ENCODE peak calls at places on chromosomes 13 and 19, in ten cellular contexts. One of them, this sample, is unnamed.

GRCh38 chr19:1412323-1412923 is 5.0 kb downstream of the DAZAP1 start:
- DNase-seq in tibial nerve: no peak
- DNase-seq in cardiac fibroblast: no peak
- DNase-seq in progenitor cell of endocrine pancreas: no peak
- DNase-seq in neural crest cell: no peak
- DNase-seq in choroid plexus epithelial cell: no peak
- DNase-seq in GM20000: no peak
- DNase-seq in cardiac muscle cell: no peak
- DNase-seq in tibial artery: no peak
- DNase-seq in NB4: no peak
- DNase-seq in this sample: no peak

GRCh38 chr19:343451-343931 is 1.1 kb downstream of the MIER2 start:
- DNase-seq in tibial nerve: no peak
- DNase-seq in cardiac fibroblast: peak
- DNase-seq in progenitor cell of endocrine pancreas: no peak
- DNase-seq in neural crest cell: no peak
- DNase-seq in choroid plexus epithelial cell: peak
- DNase-seq in GM20000: no peak
- DNase-seq in cardiac muscle cell: no peak
- DNase-seq in tibial artery: no peak
- DNase-seq in NB4: no peak
- DNase-seq in this sample: no peak

GRCh38 chr19:20233105-20233504 is 66.1 kb downstream of the ZNF486 start:
- DNase-seq in tibial nerve: no peak
- DNase-seq in cardiac fibroblast: no peak
- DNase-seq in progenitor cell of endocrine pancreas: no peak
- DNase-seq in neural crest cell: no peak
- DNase-seq in choroid plexus epithelial cell: no peak
- DNase-seq in GM20000: no peak
- DNase-seq in cardiac muscle cell: no peak
- DNase-seq in tibial artery: no peak
- DNase-seq in NB4: no peak
- DNase-seq in this sample: no peak

GRCh38 chr13:24693862-24694471 is 13.8 kb downstream of the ATP12A start:
- DNase-seq in tibial nerve: peak
- DNase-seq in cardiac fibroblast: peak
- DNase-seq in progenitor cell of endocrine pancreas: peak
- DNase-seq in neural crest cell: peak
- DNase-seq in choroid plexus epithelial cell: peak
- DNase-seq in GM20000: peak
- DNase-seq in cardiac muscle cell: peak
- DNase-seq in tibial artery: peak
- DNase-seq in NB4: peak
- DNase-seq in this sample: peak

GRCh38 chr19:10762656-10763055 is 44.8 kb downstream of the DNM2 start:
- DNase-seq in tibial nerve: no peak
- DNase-seq in cardiac fibroblast: no peak
- DNase-seq in progenitor cell of endocrine pancreas: no peak
- DNase-seq in neural crest cell: no peak
- DNase-seq in choroid plexus epithelial cell: no peak
- DNase-seq in GM20000: no peak
- DNase-seq in cardiac muscle cell: no peak
- DNase-seq in tibial artery: no peak
- DNase-seq in NB4: no peak
- DNase-seq in this sample: no peak

GRCh38 chr19:30701178-30701577 is 329.0 kb downstream of the ZNF536 start:
- DNase-seq in tibial nerve: no peak
- DNase-seq in cardiac fibroblast: no peak
- DNase-seq in progenitor cell of endocrine pancreas: no peak
- DNase-seq in neural crest cell: no peak
- DNase-seq in choroid plexus epithelial cell: no peak
- DNase-seq in GM20000: no peak
- DNase-seq in cardiac muscle cell: no peak
- DNase-seq in tibial artery: no peak
- DNase-seq in NB4: no peak
- DNase-seq in this sample: no peak

GRCh38 chr13:51590966-51591627 is 6.8 kb downstream of the WDFY2 start:
- DNase-seq in tibial nerve: peak
- DNase-seq in cardiac fibroblast: peak
- DNase-seq in progenitor cell of endocrine pancreas: no peak
- DNase-seq in neural crest cell: no peak
- DNase-seq in choroid plexus epithelial cell: peak
- DNase-seq in GM20000: no peak
- DNase-seq in cardiac muscle cell: peak
- DNase-seq in tibial artery: no peak
- DNase-seq in NB4: peak
- DNase-seq in this sample: no peak

GRCh38 chr19:17766543-17767131 is 15.4 kb downstream of the FCHO1 start:
- DNase-seq in tibial nerve: peak
- DNase-seq in cardiac fibroblast: peak
- DNase-seq in progenitor cell of endocrine pancreas: peak
- DNase-seq in neural crest cell: peak
- DNase-seq in choroid plexus epithelial cell: peak
- DNase-seq in GM20000: no peak
- DNase-seq in cardiac muscle cell: peak
- DNase-seq in tibial artery: peak
- DNase-seq in NB4: no peak
- DNase-seq in this sample: peak

GRCh38 chr13:79585033-79585432 is 104.1 kb downstream of the NDFIP2 start:
- DNase-seq in tibial nerve: no peak
- DNase-seq in cardiac fibroblast: no peak
- DNase-seq in progenitor cell of endocrine pancreas: no peak
- DNase-seq in neural crest cell: no peak
- DNase-seq in choroid plexus epithelial cell: no peak
- DNase-seq in GM20000: no peak
- DNase-seq in cardiac muscle cell: no peak
- DNase-seq in tibial artery: no peak
- DNase-seq in NB4: no peak
- DNase-seq in this sample: no peak

GRCh38 chr19:7654401-7654800 is 14.4 kb upstream of the RETN start:
- DNase-seq in tibial nerve: no peak
- DNase-seq in cardiac fibroblast: no peak
- DNase-seq in progenitor cell of endocrine pancreas: no peak
- DNase-seq in neural crest cell: no peak
- DNase-seq in choroid plexus epithelial cell: no peak
- DNase-seq in GM20000: no peak
- DNase-seq in cardiac muscle cell: no peak
- DNase-seq in tibial artery: no peak
- DNase-seq in NB4: no peak
- DNase-seq in this sample: no peak

GRCh38 chr19:16370671-16371391 is 46.2 kb downstream of the KLF2 start:
- DNase-seq in tibial nerve: no peak
- DNase-seq in cardiac fibroblast: no peak
- DNase-seq in progenitor cell of endocrine pancreas: no peak
- DNase-seq in neural crest cell: no peak
- DNase-seq in choroid plexus epithelial cell: no peak
- DNase-seq in GM20000: no peak
- DNase-seq in cardiac muscle cell: no peak
- DNase-seq in tibial artery: no peak
- DNase-seq in NB4: no peak
- DNase-seq in this sample: no peak

GRCh38 chr19:56350416-56351045 is 35.9 kb upstream of the ZSCAN5A start:
- DNase-seq in tibial nerve: peak
- DNase-seq in cardiac fibroblast: peak
- DNase-seq in progenitor cell of endocrine pancreas: peak
- DNase-seq in neural crest cell: peak
- DNase-seq in choroid plexus epithelial cell: peak
- DNase-seq in GM20000: peak
- DNase-seq in cardiac muscle cell: peak
- DNase-seq in tibial artery: no peak
- DNase-seq in NB4: peak
- DNase-seq in this sample: peak

GRCh38 chr19:51098366-51099069 is 9.7 kb downstream of the CTU1 start:
- DNase-seq in tibial nerve: no peak
- DNase-seq in cardiac fibroblast: peak
- DNase-seq in progenitor cell of endocrine pancreas: no peak
- DNase-seq in neural crest cell: no peak
- DNase-seq in choroid plexus epithelial cell: peak
- DNase-seq in GM20000: peak
- DNase-seq in cardiac muscle cell: peak
- DNase-seq in tibial artery: no peak
- DNase-seq in NB4: no peak
- DNase-seq in this sample: no peak

DNA sequence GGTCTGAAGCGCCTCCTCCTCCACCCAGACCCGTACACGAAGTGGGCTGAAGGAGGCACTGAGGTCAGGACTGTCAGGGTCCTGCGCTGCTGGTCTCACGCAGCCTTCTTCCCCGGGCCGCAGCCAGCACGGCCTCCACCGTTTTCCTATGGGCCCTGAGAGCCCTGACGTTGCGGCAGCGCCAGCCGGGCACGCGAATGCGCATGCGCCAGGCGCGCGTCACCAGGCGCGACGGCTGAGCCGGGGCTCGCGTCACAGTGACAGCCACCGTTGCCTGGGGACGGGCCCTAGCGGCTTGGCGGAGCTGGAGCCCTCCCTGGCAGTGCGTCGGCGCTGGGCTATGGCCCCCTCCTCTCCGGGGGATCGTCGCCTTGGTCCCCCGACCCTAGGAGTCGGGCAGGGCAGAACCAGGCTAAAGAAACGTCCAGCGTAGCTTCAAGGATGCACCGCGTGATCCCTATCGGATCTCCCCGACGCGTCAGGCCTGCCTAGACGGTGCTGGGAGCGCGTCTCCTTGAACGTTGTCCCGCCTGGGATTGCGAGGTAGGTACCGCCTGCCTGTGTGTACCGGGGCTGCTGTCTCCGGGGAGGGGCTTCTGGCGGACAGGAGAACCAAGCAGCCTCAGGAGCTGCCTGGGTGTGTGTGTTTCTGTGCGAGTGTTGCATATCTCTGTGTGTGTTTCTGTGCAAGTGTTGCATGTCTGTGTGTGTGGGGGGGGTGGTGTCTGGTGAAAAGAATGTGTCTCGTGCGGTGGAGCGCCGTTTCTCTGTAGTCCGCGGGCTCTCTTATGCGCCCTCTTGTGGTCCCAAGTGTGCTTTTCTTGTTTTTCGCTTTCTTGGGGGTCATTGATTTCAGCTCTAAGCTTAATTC is 43.2 kb downstream of the ZNF571 start:
- DNase-seq in tibial nerve: no peak
- DNase-seq in cardiac fibroblast: peak
- DNase-seq in progenitor cell of endocrine pancreas: no peak
- DNase-seq in neural crest cell: no peak
- DNase-seq in choroid plexus epithelial cell: peak
- DNase-seq in GM20000: peak
- DNase-seq in cardiac muscle cell: no peak
- DNase-seq in tibial artery: no peak
- DNase-seq in NB4: peak
- DNase-seq in this sample: peak
- TF ChIP-seq CTCF in tibial nerve: no peak
- TF ChIP-seq CTCF in cardiac fibroblast: peak
- TF ChIP-seq CTCF in progenitor cell of endocrine pancreas: no peak
- TF ChIP-seq CTCF in neural crest cell: no peak
- TF ChIP-seq CTCF in choroid plexus epithelial cell: peak
- TF ChIP-seq CTCF in GM20000: peak
- TF ChIP-seq CTCF in cardiac muscle cell: peak
- TF ChIP-seq CTCF in tibial artery: no peak
- TF ChIP-seq CTCF in NB4: no peak
- TF ChIP-seq CTCF in this sample: peak

GRCh38 chr13:36847541-36848045 is 28.6 kb downstream of the RFXAP start:
- DNase-seq in tibial nerve: no peak
- DNase-seq in cardiac fibroblast: no peak
- DNase-seq in progenitor cell of endocrine pancreas: no peak
- DNase-seq in neural crest cell: no peak
- DNase-seq in choroid plexus epithelial cell: no peak
- DNase-seq in GM20000: no peak
- DNase-seq in cardiac muscle cell: no peak
- DNase-seq in tibial artery: no peak
- DNase-seq in NB4: no peak
- DNase-seq in this sample: no peak

GRCh38 chr13:36850790-36851438 is 31.9 kb downstream of the RFXAP start:
- DNase-seq in tibial nerve: no peak
- DNase-seq in cardiac fibroblast: no peak
- DNase-seq in progenitor cell of endocrine pancreas: no peak
- DNase-seq in neural crest cell: no peak
- DNase-seq in choroid plexus epithelial cell: peak
- DNase-seq in GM20000: no peak
- DNase-seq in cardiac muscle cell: peak
- DNase-seq in tibial artery: no peak
- DNase-seq in NB4: peak
- DNase-seq in this sample: no peak

DNA sequence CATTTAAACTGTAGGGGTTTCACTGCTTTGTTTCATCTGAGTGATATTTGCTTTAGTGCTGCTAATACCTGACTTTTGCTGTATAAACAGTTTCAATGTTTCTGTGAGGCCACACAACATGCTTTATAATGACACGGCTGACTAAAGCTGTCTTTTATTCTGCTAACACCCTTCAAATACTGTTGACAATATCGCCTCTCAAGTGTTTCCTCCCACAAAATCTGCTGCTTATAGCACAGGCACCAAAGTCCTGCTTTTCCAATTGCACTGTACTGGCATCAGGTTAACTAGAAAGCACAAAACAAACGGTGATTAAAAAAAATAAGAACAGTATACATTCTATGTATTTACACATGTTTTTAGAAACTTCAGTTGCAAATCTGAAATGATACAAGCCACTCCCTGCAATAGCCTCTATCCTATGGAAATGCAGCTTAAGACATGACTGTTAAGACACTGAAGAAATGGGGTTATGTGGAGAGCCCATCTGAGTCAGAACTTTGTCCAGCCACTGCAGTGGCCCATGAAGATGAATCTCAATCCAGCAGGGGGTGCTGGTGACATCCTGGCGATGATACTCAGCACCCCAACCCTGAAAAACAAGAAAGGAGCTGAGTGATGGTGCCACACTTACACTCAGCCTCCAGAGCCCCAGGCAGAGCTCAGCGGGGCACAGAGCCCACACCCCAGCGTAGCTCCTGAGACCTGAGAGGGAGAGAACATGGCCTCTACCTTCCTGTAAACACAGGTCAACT is 29.4 kb downstream of the RFXAP start:
- DNase-seq in tibial nerve: no peak
- DNase-seq in cardiac fibroblast: peak
- DNase-seq in progenitor cell of endocrine pancreas: no peak
- DNase-seq in neural crest cell: no peak
- DNase-seq in choroid plexus epithelial cell: peak
- DNase-seq in GM20000: no peak
- DNase-seq in cardiac muscle cell: no peak
- DNase-seq in tibial artery: no peak
- DNase-seq in NB4: peak
- DNase-seq in this sample: no peak
- TF ChIP-seq CTCF in tibial nerve: no peak
- TF ChIP-seq CTCF in cardiac fibroblast: no peak
- TF ChIP-seq CTCF in progenitor cell of endocrine pancreas: peak
- TF ChIP-seq CTCF in neural crest cell: peak
- TF ChIP-seq CTCF in choroid plexus epithelial cell: peak
- TF ChIP-seq CTCF in GM20000: no peak
- TF ChIP-seq CTCF in cardiac muscle cell: no peak
- TF ChIP-seq CTCF in tibial artery: no peak
- TF ChIP-seq CTCF in NB4: peak
- TF ChIP-seq CTCF in this sample: peak

GRCh38 chr19:6271251-6271650 is 8.5 kb downstream of the MLLT1 start:
- DNase-seq in tibial nerve: no peak
- DNase-seq in cardiac fibroblast: peak
- DNase-seq in progenitor cell of endocrine pancreas: no peak
- DNase-seq in neural crest cell: no peak
- DNase-seq in choroid plexus epithelial cell: peak
- DNase-seq in GM20000: no peak
- DNase-seq in cardiac muscle cell: peak
- DNase-seq in tibial artery: no peak
- DNase-seq in NB4: no peak
- DNase-seq in this sample: no peak
- TF ChIP-seq CTCF in tibial nerve: peak
- TF ChIP-seq CTCF in cardiac fibroblast: peak
- TF ChIP-seq CTCF in progenitor cell of endocrine pancreas: peak
- TF ChIP-seq CTCF in neural crest cell: no peak
- TF ChIP-seq CTCF in choroid plexus epithelial cell: peak
- TF ChIP-seq CTCF in GM20000: no peak
- TF ChIP-seq CTCF in cardiac muscle cell: peak
- TF ChIP-seq CTCF in tibial artery: no peak
- TF ChIP-seq CTCF in NB4: no peak
- TF ChIP-seq CTCF in this sample: no peak

GRCh38 chr19:49071860-49072547 is 495 bp downstream of the KCNA7 start:
- DNase-seq in tibial nerve: no peak
- DNase-seq in cardiac fibroblast: no peak
- DNase-seq in progenitor cell of endocrine pancreas: no peak
- DNase-seq in neural crest cell: peak
- DNase-seq in choroid plexus epithelial cell: no peak
- DNase-seq in GM20000: peak
- DNase-seq in cardiac muscle cell: peak
- DNase-seq in tibial artery: no peak
- DNase-seq in NB4: no peak
- DNase-seq in this sample: no peak
- TF ChIP-seq CTCF in tibial nerve: no peak
- TF ChIP-seq CTCF in cardiac fibroblast: no peak
- TF ChIP-seq CTCF in progenitor cell of endocrine pancreas: no peak
- TF ChIP-seq CTCF in neural crest cell: no peak
- TF ChIP-seq CTCF in choroid plexus epithelial cell: no peak
- TF ChIP-seq CTCF in GM20000: no peak
- TF ChIP-seq CTCF in cardiac muscle cell: no peak
- TF ChIP-seq CTCF in tibial artery: no peak
- TF ChIP-seq CTCF in NB4: no peak
- TF ChIP-seq CTCF in this sample: no peak

This sample was measured in GM13976.